ENCODE peak calls at places on chromosomes 12 and 14, in five cellular contexts. R, T, L, M and D are unnamed samples.
A peak's percentile ranks its signal among the peaks of the same experiment; 100 is the strongest.

GRCh38 chr12:95545731-95546490 is 5.4 kb downstream of the USP44 start:
- DNase-seq in R (no peak), T (no peak), L (no peak), M (peak; percentile 58), D (no peak)

GRCh38 chr14:24387014-24387355 is 11.8 kb upstream of the NYNRIN start:
- DNase-seq in R (no peak), T (no peak), L (no peak), M (no peak), D (no peak)

GRCh38 chr12:102120886-102121285 is 903 bp downstream of the PARPBP start:
- DNase-seq in R (peak; percentile 61), T (peak; percentile 3), L (peak; percentile 16), M (peak; percentile 29), D (no peak)

GRCh38 chr12:45518516-45519235 is 210.8 kb upstream of the ARID2 start:
- DNase-seq in R (no peak), T (no peak), L (no peak), M (no peak), D (no peak)

GRCh38 chr12:84637926-84638325 is 274.7 kb downstream of the SLC6A15 start:
- DNase-seq in R (peak; percentile 53), T (no peak), L (no peak), M (no peak), D (no peak)

GRCh38 chr12:107992870-107993451 is 136.1 kb upstream of the WSCD2 start:
- DNase-seq in R (peak; percentile 58), T (peak; percentile 56), L (peak; percentile 27), M (peak; percentile 83), D (peak; percentile 9)

GRCh38 chr14:20836668-20837338 is 34.2 kb upstream of the RNASE1 start:
- DNase-seq in R (peak; percentile 65), T (peak; percentile 66), L (peak; percentile 87), M (peak; percentile 65), D (no peak)

GRCh38 chr12:117020536-117021220 is 78.5 kb downstream of the TESC start:
- DNase-seq in R (no peak), T (no peak), L (no peak), M (no peak), D (no peak)

GRCh38 chr14:65600742-65601141 is 188.2 kb downstream of the FUT8 start:
- DNase-seq in R (no peak), T (no peak), L (no peak), M (no peak), D (no peak)

GRCh38 chr12:103501447-103501846 is 5.7 kb upstream of the C12orf42 start:
- DNase-seq in R (no peak), T (no peak), L (no peak), M (no peak), D (no peak)

GRCh38 chr12:58268080-58268479 is 326.7 kb downstream of the ATP23 start:
- DNase-seq in R (peak; percentile 46), T (no peak), L (no peak), M (no peak), D (no peak)

GRCh38 chr12:26808766-26809460 is 24.1 kb downstream of the ITPR2 start:
- DNase-seq in R (no peak), T (no peak), L (no peak), M (no peak), D (no peak)

GRCh38 chr14:64191756-64192155 is 102.4 kb downstream of the ESR2 start:
- DNase-seq in R (peak; percentile 77), T (no peak), L (no peak), M (no peak), D (peak; percentile 15)

GRCh38 chr14:34214961-34215360 is 247.1 kb downstream of the SPTSSA start:
- DNase-seq in R (peak; percentile 32), T (no peak), L (no peak), M (no peak), D (no peak)

GRCh38 chr12:94309348-94309747 is 150.3 kb downstream of the CEP83 start:
- DNase-seq in R (no peak), T (no peak), L (no peak), M (no peak), D (no peak)

GRCh38 chr12:94304566-94305061 is 155.1 kb downstream of the CEP83 start:
- DNase-seq in R (peak; percentile 50), T (no peak), L (no peak), M (peak; percentile 19), D (no peak)

GRCh38 chr12:94308612-94309011 is 151.1 kb downstream of the CEP83 start:
- DNase-seq in R (no peak), T (no peak), L (no peak), M (no peak), D (no peak)

GRCh38 chr12:94304012-94304411 is 155.6 kb downstream of the PLXNC1 start:
- DNase-seq in R (no peak), T (no peak), L (no peak), M (no peak), D (no peak)

DNA sequence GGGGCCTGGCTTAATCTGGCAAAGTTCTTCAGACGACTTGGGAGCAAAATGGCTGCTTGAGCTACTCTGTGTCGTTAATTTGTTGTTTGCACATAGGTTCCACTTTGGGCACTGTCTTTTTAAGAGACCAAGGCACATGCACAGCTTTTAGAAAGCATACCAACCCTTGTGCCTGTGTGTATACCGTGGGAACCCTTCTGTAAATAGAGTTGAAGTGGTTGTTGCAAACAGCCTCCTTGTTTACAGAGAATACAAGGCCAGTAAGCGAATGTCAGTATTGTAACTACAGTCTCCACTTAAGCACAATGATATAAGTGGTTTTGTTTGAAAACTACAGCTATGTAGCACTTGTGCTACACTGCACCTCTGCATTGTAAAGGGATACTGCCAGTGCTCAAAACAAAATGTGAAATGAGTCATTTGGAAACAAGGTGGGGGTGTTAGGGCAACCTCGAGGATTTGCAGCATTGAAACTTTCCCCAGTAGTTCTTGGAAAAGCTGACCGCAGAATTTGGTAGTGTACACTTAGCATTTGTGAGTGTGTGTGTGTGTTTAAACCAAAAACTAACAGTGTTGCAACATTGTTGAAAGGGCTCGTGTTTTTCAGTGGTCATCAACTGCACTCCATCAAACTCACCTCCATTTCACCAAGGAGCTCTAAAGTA is 154.2 kb downstream of the CEP83 start:
- DNase-seq in R (peak; percentile 29), T (no peak), L (no peak), M (no peak), D (no peak)
- H3K4me2 ChIP-seq in R (no peak overlapping the region), T (no peak overlapping the region), L (no peak overlapping the region), M (no peak overlapping the region), D (no peak overlapping the region)

DNA sequence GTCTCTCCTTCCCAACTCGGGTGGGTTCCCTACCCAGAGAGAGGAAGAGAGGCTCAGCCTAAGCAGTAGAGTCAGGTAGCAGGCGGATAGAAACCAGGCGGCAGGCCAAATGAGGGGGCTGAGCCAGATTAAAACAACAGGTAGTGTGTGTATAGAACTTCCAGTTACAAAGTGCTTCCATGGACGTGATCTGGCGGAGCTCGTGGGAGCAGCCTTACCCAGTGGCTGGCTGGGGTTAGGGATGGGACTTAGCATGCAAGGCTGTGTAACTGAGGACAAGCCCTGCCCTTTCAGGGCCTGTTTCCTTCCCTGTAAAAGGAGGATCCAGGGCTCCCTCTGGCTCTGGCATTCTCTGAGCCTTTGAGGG is 8.3 kb downstream of the KRT80 start:
- DNase-seq in R (no peak), T (no peak), L (no peak), M (no peak), D (no peak)
- H3K4me2 ChIP-seq in R (no peak overlapping the region), T (no peak overlapping the region), L (peak overlapping the region; percentile 41), M (peak overlapping the region; percentile 35), D (peak overlapping the region; percentile 53)

GRCh38 chr12:89636054-89636775 is 72.4 kb downstream of the ATP2B1 start:
- DNase-seq in R (peak; percentile 77), T (no peak), L (peak; percentile 18), M (no peak), D (peak; percentile 4)

GRCh38 chr12:89632778-89633177 is 75.9 kb downstream of the ATP2B1 start:
- DNase-seq in R (no peak), T (no peak), L (no peak), M (no peak), D (no peak)

GRCh38 chr12:89634508-89634907 is 74.1 kb downstream of the ATP2B1 start:
- DNase-seq in R (no peak), T (no peak), L (no peak), M (no peak), D (no peak)

GRCh38 chr12:89636776-89637160 is 71.9 kb downstream of the ATP2B1 start:
- DNase-seq in R (peak; percentile 36), T (no peak), L (no peak), M (no peak), D (no peak)
- H3K4me2 ChIP-seq in R (peak overlapping the region; percentile 51), T (no peak overlapping the region), L (peak overlapping the region; percentile 69), M (no peak overlapping the region), D (no peak overlapping the region)

DNA sequence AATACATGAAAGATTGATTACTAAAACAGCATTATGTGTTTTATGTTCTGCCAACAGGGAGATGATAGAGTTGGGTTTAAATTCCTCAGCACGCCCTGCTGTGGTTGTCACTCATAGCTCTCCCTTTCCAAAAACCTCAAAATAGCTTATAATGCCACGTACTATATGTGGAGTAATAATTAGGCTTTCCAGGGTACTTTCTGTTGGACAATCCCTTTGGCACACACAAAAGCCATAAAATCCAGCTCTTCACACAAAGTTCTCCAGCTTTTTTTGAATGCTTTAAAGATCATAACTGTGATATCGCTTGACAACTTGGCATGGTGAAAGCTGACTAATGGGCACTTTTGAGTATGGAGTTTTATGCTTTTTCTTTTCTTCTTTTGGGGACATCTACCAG is 145.3 kb upstream of the DCN start:
- DNase-seq in R (peak; percentile 57), T (no peak), L (no peak), M (no peak), D (no peak)
- H3K4me2 ChIP-seq in R (peak overlapping the region; percentile 89), T (no peak overlapping the region), L (no peak overlapping the region), M (no peak overlapping the region), D (no peak overlapping the region)

DNA sequence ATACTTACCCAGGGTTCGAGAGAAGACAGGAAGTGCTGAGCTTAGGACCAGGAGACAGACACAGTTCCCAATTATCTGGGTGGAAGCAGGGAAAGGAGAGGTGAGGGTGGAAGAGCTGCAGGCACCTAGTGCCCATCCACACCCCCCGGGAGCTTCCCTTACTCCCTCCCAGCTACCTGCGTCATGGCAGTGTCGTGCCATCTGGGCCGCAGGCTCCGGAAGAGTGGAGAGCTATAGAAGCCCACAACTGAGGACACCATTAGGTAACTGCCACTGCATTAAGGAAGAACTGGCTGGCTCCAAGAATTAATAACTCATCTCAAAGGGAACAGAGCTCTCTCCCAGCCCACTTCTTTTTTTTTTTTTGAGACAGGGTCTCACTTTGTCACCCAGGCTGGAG is 5.8 kb upstream of the DHH start:
- DNase-seq in R (no peak), T (no peak), L (no peak), M (no peak), D (no peak)
- H3K4me2 ChIP-seq in R (no peak overlapping the region), T (no peak overlapping the region), L (no peak overlapping the region), M (no peak overlapping the region), D (no peak overlapping the region)

GRCh38 chr12:4734625-4735196 is 14.5 kb downstream of the GALNT8 start:
- DNase-seq in R (no peak), T (no peak), L (no peak), M (no peak), D (no peak)
- H3K4me2 ChIP-seq in R (no peak overlapping the region), T (no peak overlapping the region), L (no peak overlapping the region), M (no peak overlapping the region), D (no peak overlapping the region)